ENCODE peak calls at places on chromosomes 16 and 17, in four cellular contexts. Q, R, S and W are unnamed samples.

GRCh38 chr17:14481664-14482063 is 180.8 kb downstream of the HS3ST3B1 start:
- DNase-seq in S (no peak), R (no peak), Q (no peak), W (no peak)

GRCh38 chr16:16118337-16118736 is 105.0 kb downstream of the ABCC6 start:
- DNase-seq in Q (no peak), R (no peak), S (no peak), W (no peak)

GRCh38 chr17:80855968-80856862 is 135.4 kb upstream of the CHMP6 start:
- DNase-seq in R (peak; percentile 99), S (peak; percentile 84), Q (peak; percentile 48), W (peak; percentile 97)

GRCh38 chr17:68387485-68387884 is 69.8 kb downstream of the WIPI1 start:
- DNase-seq in Q (no peak), R (no peak), S (no peak), W (no peak)

GRCh38 chr17:46035112-46035818 is 36.2 kb downstream of the STH start:
- DNase-seq in R (no peak), S (no peak), Q (no peak), W (no peak)

GRCh38 chr17:79695293-79696158 is 35.2 kb upstream of the ENPP7 start:
- DNase-seq in R (peak; percentile 26), S (no peak), Q (no peak), W (peak; percentile 38)

GRCh38 chr17:42050360-42051012 is at the start of gene C17orf113:
- DNase-seq in Q (peak; percentile 90), R (peak; percentile 6), S (peak; percentile 71), W (no peak)

GRCh38 chr17:20223808-20224328 is 214.7 kb downstream of the SPECC1 start:
- DNase-seq in S (no peak), R (no peak), Q (no peak), W (peak; percentile 11)

GRCh38 chr17:68533887-68534700 is 21.9 kb downstream of the PRKAR1A start:
- DNase-seq in R (peak; percentile 89), S (no peak), Q (no peak), W (no peak)

GRCh38 chr17:76481091-76481655 is 13.8 kb downstream of the AANAT start:
- DNase-seq in S (peak; percentile 73), Q (no peak), R (no peak), W (no peak)

GRCh38 chr17:19399750-19400450 is 11.1 kb upstream of the RNF112 start:
- DNase-seq in R (no peak), S (no peak), Q (no peak), W (no peak)

GRCh38 chr17:47810901-47811635 is 10.5 kb downstream of the OSBPL7 start:
- DNase-seq in Q (no peak), R (no peak), S (no peak), W (no peak)

GRCh38 chr17:21381076-21381706 is 5.0 kb downstream of the KCNJ12 start:
- DNase-seq in S (no peak), R (no peak), Q (no peak), W (no peak)

GRCh38 chr17:70344356-70345060 is 175.2 kb downstream of the KCNJ2 start:
- DNase-seq in R (peak; percentile 21), S (no peak), Q (no peak), W (peak; percentile 25)

GRCh38 chr16:20409398-20410152 is at the start of gene ACSM5:
- DNase-seq in S (no peak), R (peak; percentile 4), Q (no peak), W (no peak)

GRCh38 chr17:80619535-80620235 is 75.0 kb downstream of the RPTOR start:
- DNase-seq in S (no peak), Q (no peak), R (no peak), W (peak; percentile 75)

GRCh38 chr17:49223517-49224197 is 6.9 kb downstream of the PHOSPHO1 start:
- DNase-seq in Q (peak; percentile 73), S (peak; percentile 65), R (peak; percentile 26), W (peak; percentile 38)

GRCh38 chr17:194844-195602 is 13.6 kb upstream of the DOC2B start:
- DNase-seq in Q (no peak), R (no peak), S (no peak), W (no peak)

GRCh38 chr16:54687043-54687655 is 243.5 kb upstream of the IRX5 start:
- DNase-seq in S (no peak), R (no peak), Q (no peak), W (no peak)

GRCh38 chr17:72591500-72592241 is 470.9 kb downstream of the SOX9 start:
- DNase-seq in Q (no peak), R (peak; percentile 22), S (no peak), W (peak; percentile 29)

GRCh38 chr16:54446639-54447038 is 160.1 kb upstream of the IRX3 start:
- DNase-seq in S (no peak), R (peak; percentile 95), Q (no peak), W (peak; percentile 94)

GRCh38 chr16:23499801-23500200 is 10.5 kb downstream of the GGA2 start:
- DNase-seq in S (no peak), R (no peak), Q (no peak), W (no peak)

GRCh38 chr16:65845466-65846209 is 520.9 kb upstream of the CDH5 start:
- DNase-seq in Q (no peak), S (no peak), R (peak; percentile 14), W (peak; percentile 48)

GRCh38 chr16:13093676-13094075 is 192.3 kb downstream of the SHISA9 start:
- DNase-seq in R (no peak), S (no peak), Q (no peak), W (no peak)

GRCh38 chr16:5615868-5616642 is 518.5 kb upstream of the EEF2KMT start:
- DNase-seq in R (peak; percentile 16), Q (peak; percentile 59), S (peak; percentile 51), W (no peak)

GRCh38 chr17:66240630-66241029 is 11.4 kb upstream of the APOH start:
- DNase-seq in Q (no peak), S (no peak), R (peak; percentile 51), W (no peak)

GRCh38 chr17:59311051-59311468 is 20.4 kb upstream of the YPEL2 start:
- DNase-seq in S (peak; percentile 50), R (peak; percentile 60), Q (peak; percentile 50), W (peak; percentile 75)